ENCODE peak calls at places on chromosomes 3 and 15, in nine cellular contexts. I is mesothelial cell of epicardium, G is IMR-90, J is astrocyte of the spinal cord, R is Calu3, A is PC-9, F is GM13976, D is MCF 10A, V is neural progenitor cell. S is an unnamed sample.

GRCh38 chr15:69808756-69809155 is 289.0 kb downstream of the TLE3 start:
- DNase-seq in I (no peak), G (peak; percentile 48), J (no peak), R (no peak), A (no peak), F (no peak), D (peak; percentile 77), V (no peak), S (no peak)

GRCh38 chr15:78906310-78906608 is 33.6 kb downstream of the MORF4L1 start:
- DNase-seq in I (no peak), G (peak; percentile 90), J (peak; percentile 33), R (peak; percentile 51), A (no peak), F (no peak), D (peak; percentile 73), V (no peak), S (no peak)

GRCh38 chr3:45055411-45056143 is 29.5 kb downstream of the CLEC3B start:
- DNase-seq in I (no peak), G (peak; percentile 96), J (peak; percentile 78), R (no peak), A (no peak), F (no peak), D (peak; percentile 51), V (peak; percentile 69), S (no peak)

GRCh38 chr3:146747928-146748327 is 142.8 kb upstream of the PLSCR5 start:
- DNase-seq in I (no peak), G (peak; percentile 33), J (peak; percentile 79), R (peak; percentile 20), A (no peak), F (no peak), D (peak; percentile 13), V (no peak), S (no peak)

GRCh38 chr3:126287536-126288181 is 69.5 kb downstream of the KLF15 start:
- DNase-seq in I (no peak), G (peak; percentile 28), J (peak; percentile 50), R (peak; percentile 79), A (peak; percentile 55), F (no peak), D (peak; percentile 39), V (peak; percentile 89), S (no peak)

GRCh38 chr3:21484323-21485154 is 266.5 kb downstream of the ZNF385D start:
- DNase-seq in I (peak; percentile 29), G (peak; percentile 62), J (peak; percentile 72), R (peak; percentile 80), A (peak; percentile 26), F (peak; percentile 3), D (peak; percentile 85), V (peak; percentile 79), S (no peak)

GRCh38 chr3:28915711-28916481 is 365.0 kb upstream of the RBMS3 start:
- DNase-seq in I (no peak), G (peak; percentile 91), J (peak; percentile 75), R (peak; percentile 29), A (no peak), F (no peak), D (peak; percentile 83), V (peak; percentile 65), S (no peak)

GRCh38 chr3:62332771-62333381 is 40.5 kb downstream of the FEZF2 start:
- DNase-seq in I (no peak), G (peak; percentile 23), J (peak; percentile 39), R (peak; percentile 14), A (no peak), F (no peak), D (peak; percentile 30), V (peak; percentile 49), S (no peak)

GRCh38 chr3:48057521-48057920 is 41.3 kb upstream of the MAP4 start:
- DNase-seq in I (no peak), G (no peak), J (no peak), R (no peak), A (no peak), F (no peak), D (no peak), V (no peak), S (no peak)

GRCh38 chr3:46895204-46895660 is 17.7 kb downstream of the PTH1R start:
- DNase-seq in I (peak; percentile 65), G (peak; percentile 34), J (peak; percentile 31), R (peak; percentile 81), A (peak; percentile 68), F (peak; percentile 85), D (peak; percentile 59), V (peak; percentile 69), S (peak; percentile 56)

GRCh38 chr15:22954326-22954725 is 25.8 kb downstream of the CYFIP1 start:
- DNase-seq in I (no peak), G (no peak), J (no peak), R (no peak), A (no peak), F (no peak), D (no peak), V (no peak), S (no peak)

GRCh38 chr15:22956980-22957264 is 23.2 kb downstream of the CYFIP1 start:
- DNase-seq in I (no peak), G (no peak), J (no peak), R (no peak), A (no peak), F (no peak), D (no peak), V (no peak), S (no peak)

GRCh38 chr15:22955544-22956085 is 24.6 kb downstream of the CYFIP1 start:
- DNase-seq in I (no peak), G (no peak), J (no peak), R (no peak), A (no peak), F (no peak), D (no peak), V (no peak), S (no peak)

GRCh38 chr15:22956257-22956979 is 23.8 kb downstream of the CYFIP1 start:
- DNase-seq in I (no peak), G (no peak), J (peak; percentile 48), R (no peak), A (no peak), F (no peak), D (no peak), V (peak; percentile 25), S (no peak)

DNA sequence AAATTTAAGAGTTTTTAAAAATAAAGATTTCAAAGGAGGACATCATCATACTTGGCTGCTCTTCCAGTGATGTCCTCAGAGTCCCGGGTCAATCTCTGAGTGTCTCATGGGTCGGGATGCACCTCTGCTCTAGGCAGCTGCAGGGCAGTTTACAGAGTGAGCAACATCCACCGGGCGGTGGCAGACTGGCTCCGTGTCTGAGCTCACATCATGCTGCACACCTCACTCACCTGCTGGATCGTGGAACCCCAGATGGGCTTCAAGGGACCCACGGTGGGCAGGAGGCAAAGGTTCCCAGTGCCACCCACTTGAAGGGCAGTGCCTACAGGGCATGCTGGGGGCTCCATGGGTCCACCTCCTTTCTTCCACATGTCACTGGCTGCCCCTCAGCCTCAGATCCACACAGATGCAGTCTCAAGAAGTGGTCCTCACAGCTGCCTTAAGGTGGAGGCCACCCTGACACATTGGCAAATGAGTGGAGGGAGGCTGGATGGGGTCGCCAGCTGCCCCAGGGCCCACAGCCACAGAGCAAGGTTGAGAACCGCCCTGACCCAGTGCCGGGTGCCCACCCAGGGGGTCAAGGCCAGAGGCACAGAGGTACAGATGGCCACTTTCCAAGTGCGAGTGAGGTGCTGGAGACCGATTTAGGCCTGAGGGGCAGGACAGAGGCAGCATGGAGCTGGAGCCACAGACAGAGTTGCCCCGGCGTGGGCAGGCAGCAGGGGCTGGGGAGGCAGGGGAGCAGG is 25.2 kb downstream of the CYFIP1 start:
- DNase-seq in I (no peak), G (no peak), J (no peak), R (no peak), A (no peak), F (no peak), D (no peak), V (no peak), S (no peak)
- TF ChIP-seq CTCF in I (no peak), G (no peak), J (no peak), R (no peak), A (no peak), F (no peak), D (no peak), V (no peak), S (no peak)

GRCh38 chr15:65086680-65087111 is 10.2 kb downstream of the KBTBD13 start:
- DNase-seq in I (no peak), G (no peak), J (no peak), R (no peak), A (no peak), F (no peak), D (no peak), V (no peak), S (no peak)
- TF ChIP-seq CTCF in I (no peak), G (peak; percentile 12), J (peak; percentile 43), R (no peak), A (peak; percentile 44), F (no peak), D (no peak), V (no peak), S (no peak)

GRCh38 chr15:101501703-101502373 is 12.3 kb upstream of the PCSK6 start:
- DNase-seq in I (no peak), G (no peak), J (no peak), R (peak; percentile 68), A (no peak), F (peak; percentile 79), D (peak; percentile 43), V (peak; percentile 81), S (no peak)
- TF ChIP-seq CTCF in I (peak; percentile 42), G (peak; percentile 25), J (peak; percentile 45), R (peak; percentile 67), A (peak; percentile 39), F (peak; percentile 44), D (peak; percentile 19), V (peak; percentile 66), S (peak; percentile 73)

GRCh38 chr3:133457465-133458067 is 57.7 kb downstream of the BFSP2 start:
- DNase-seq in I (no peak), G (no peak), J (no peak), R (no peak), A (no peak), F (no peak), D (peak; percentile 18), V (no peak), S (no peak)
- TF ChIP-seq CTCF in I (no peak), G (peak; percentile 26), J (peak; percentile 30), R (peak; percentile 41), A (peak; percentile 59), F (no peak), D (no peak), V (no peak), S (peak; percentile 30)

DNA sequence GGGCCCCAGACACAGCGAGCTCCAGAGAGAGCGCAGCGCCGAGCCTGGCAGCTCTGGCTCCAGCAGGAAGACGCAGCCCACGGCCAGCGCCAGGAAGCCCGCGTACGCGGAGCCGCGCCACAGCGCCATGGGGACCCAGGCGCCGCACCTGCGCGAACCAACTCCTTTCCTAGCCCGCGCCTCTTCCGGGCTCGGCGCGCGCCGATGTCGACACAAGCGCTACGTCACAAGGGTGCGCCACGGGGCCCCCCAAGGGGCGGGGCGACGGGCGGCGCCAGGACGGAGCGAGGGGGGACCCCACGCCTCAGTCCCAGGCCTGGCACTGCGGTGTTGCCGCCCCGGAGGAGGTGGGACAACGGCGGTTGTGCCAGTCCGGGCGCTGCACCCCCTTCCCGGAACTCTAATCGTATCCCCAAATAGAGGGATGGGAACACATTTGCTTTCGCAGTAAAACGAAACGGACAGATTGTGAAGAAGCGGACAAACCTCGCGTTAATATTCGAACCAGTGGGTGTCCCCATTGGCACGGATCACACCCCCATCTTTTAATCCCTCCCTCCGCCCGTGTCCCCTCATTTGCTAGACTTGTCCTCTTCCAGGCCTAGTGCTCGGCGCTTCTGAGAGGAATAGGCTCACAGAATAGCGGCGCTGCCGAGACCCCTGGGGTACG is at the start of gene ADPGK:
- DNase-seq in I (peak; percentile 91), G (peak; percentile 88), J (peak; percentile 95), R (peak; percentile 97), A (peak; percentile 94), F (peak; percentile 97), D (peak; percentile 93), V (peak; percentile 97), S (peak; percentile 90)
- TF ChIP-seq CTCF in I (no peak), G (no peak), J (no peak), R (no peak), A (no peak), F (no peak), D (no peak), V (peak; percentile 21), S (no peak)